ENCODE peak calls at places on chromosome 7, in seven cellular contexts. K is IMR-90; B is CD4-positive, alpha-beta T cell; P is uterus; W is PC-9; E is heart right ventricle; R is psoas muscle. D is an unnamed sample.
A peak's percentile ranks its signal among the peaks of the same experiment; 100 is the strongest.

GRCh38 chr7:73770002-73770859 is at the start of gene CLDN3:
- DNase-seq in K (no peak), B (no peak), P (no peak), W (peak; percentile 97), E (no peak), R (no peak), D (no peak)

GRCh38 chr7:112874909-112875308 is 84.7 kb upstream of the TMEM168 start:
- DNase-seq in K (no peak), B (no peak), P (no peak), W (no peak), E (no peak), R (no peak), D (no peak)

GRCh38 chr7:9017251-9017650 is 583.8 kb downstream of the NXPH1 start:
- DNase-seq in K (no peak), B (no peak), P (no peak), W (no peak), E (no peak), R (no peak), D (no peak)

GRCh38 chr7:81161459-81162075 is 242.7 kb upstream of the SEMA3C start:
- DNase-seq in K (peak; percentile 98), B (no peak), P (no peak), W (peak; percentile 54), E (no peak), R (peak; percentile 23), D (peak; percentile 84)

GRCh38 chr7:114047889-114048288 is 129.1 kb upstream of the PPP1R3A start:
- DNase-seq in K (peak; percentile 69), B (no peak), P (no peak), W (no peak), E (no peak), R (no peak), D (peak; percentile 60)

GRCh38 chr7:49522111-49522510 is 251.3 kb upstream of the VWC2 start:
- DNase-seq in K (no peak), B (no peak), P (no peak), W (no peak), E (no peak), R (no peak), D (no peak)

GRCh38 chr7:24436131-24436920 is 136.9 kb upstream of the PALS2 start:
- DNase-seq in K (no peak), B (no peak), P (no peak), W (no peak), E (no peak), R (no peak), D (no peak)

GRCh38 chr7:26153823-26154783 is 2.1 kb downstream of the NFE2L3 start:
- DNase-seq in K (peak; percentile 68), B (no peak), P (no peak), W (peak; percentile 66), E (peak; percentile 21), R (no peak), D (peak; percentile 50)

GRCh38 chr7:20895563-20895962 is 108.9 kb upstream of the SP8 start:
- DNase-seq in K (no peak), B (no peak), P (no peak), W (no peak), E (no peak), R (no peak), D (peak; percentile 63)

GRCh38 chr7:17844514-17845196 is 95.6 kb downstream of the SNX13 start:
- DNase-seq in K (peak; percentile 15), B (no peak), P (no peak), W (no peak), E (no peak), R (no peak), D (peak; percentile 24)

GRCh38 chr7:11006271-11006670 is 32.6 kb downstream of the PHF14 start:
- DNase-seq in K (no peak), B (no peak), P (no peak), W (no peak), E (no peak), R (no peak), D (no peak)

GRCh38 chr7:128911441-128912031 is 1.0 kb upstream of the KCP start:
- DNase-seq in K (no peak), B (no peak), P (no peak), W (no peak), E (peak; percentile 29), R (no peak), D (no peak)

GRCh38 chr7:149869867-149870266 is 3.9 kb upstream of the ATP6V0E2 start:
- DNase-seq in K (no peak), B (peak; percentile 43), P (no peak), W (no peak), E (no peak), R (no peak), D (no peak)

GRCh38 chr7:75967573-75967997 is 26.8 kb downstream of the TMEM120A start:
- DNase-seq in K (peak; percentile 21), B (no peak), P (peak; percentile 62), W (no peak), E (peak; percentile 73), R (no peak), D (no peak)

GRCh38 chr7:29285451-29285807 is 90.9 kb downstream of the CHN2 start:
- DNase-seq in K (peak; percentile 37), B (no peak), P (no peak), W (no peak), E (no peak), R (no peak), D (peak; percentile 99)

GRCh38 chr7:129108583-129108982 is 35.9 kb upstream of the TSPAN33 start:
- DNase-seq in K (peak; percentile 67), B (no peak), P (no peak), W (no peak), E (no peak), R (no peak), D (peak; percentile 26)

GRCh38 chr7:156892086-156892800 is 740 bp downstream of the LMBR1 start:
- DNase-seq in K (no peak), B (peak; percentile 58), P (peak; percentile 40), W (peak; percentile 74), E (peak; percentile 52), R (peak; percentile 57), D (peak; percentile 18)

GRCh38 chr7:93751421-93751820 is 139.1 kb downstream of the TFPI2 start:
- DNase-seq in K (no peak), B (no peak), P (no peak), W (no peak), E (no peak), R (no peak), D (no peak)

DNA sequence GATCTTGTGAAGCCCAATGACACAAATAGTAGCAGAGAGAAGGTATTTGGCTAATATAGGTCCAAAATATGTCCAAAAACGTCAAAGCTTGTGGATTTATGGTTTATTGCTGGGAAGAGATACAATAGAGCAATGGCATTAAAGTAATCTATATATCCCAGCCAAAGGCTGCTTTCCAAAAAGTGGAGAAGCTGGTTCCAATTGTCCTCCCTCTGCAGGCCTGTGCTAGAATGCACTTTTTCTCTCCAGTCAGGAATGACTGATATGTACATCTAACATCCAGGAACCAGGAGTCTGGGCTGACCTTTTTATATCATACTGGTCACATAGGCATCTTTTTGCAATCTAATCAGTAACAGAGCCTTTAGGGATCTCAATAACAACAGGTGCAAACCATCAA is 167.1 kb upstream of the FAM3C start:
- DNase-seq in K (no peak), B (no peak), P (no peak), W (no peak), E (no peak), R (no peak), D (no peak)
- TF ChIP-seq CTCF in K (peak; percentile 9), B (no peak), P (no peak), W (peak; percentile 40), E (no peak), R (no peak), D (peak; percentile 51)

DNA sequence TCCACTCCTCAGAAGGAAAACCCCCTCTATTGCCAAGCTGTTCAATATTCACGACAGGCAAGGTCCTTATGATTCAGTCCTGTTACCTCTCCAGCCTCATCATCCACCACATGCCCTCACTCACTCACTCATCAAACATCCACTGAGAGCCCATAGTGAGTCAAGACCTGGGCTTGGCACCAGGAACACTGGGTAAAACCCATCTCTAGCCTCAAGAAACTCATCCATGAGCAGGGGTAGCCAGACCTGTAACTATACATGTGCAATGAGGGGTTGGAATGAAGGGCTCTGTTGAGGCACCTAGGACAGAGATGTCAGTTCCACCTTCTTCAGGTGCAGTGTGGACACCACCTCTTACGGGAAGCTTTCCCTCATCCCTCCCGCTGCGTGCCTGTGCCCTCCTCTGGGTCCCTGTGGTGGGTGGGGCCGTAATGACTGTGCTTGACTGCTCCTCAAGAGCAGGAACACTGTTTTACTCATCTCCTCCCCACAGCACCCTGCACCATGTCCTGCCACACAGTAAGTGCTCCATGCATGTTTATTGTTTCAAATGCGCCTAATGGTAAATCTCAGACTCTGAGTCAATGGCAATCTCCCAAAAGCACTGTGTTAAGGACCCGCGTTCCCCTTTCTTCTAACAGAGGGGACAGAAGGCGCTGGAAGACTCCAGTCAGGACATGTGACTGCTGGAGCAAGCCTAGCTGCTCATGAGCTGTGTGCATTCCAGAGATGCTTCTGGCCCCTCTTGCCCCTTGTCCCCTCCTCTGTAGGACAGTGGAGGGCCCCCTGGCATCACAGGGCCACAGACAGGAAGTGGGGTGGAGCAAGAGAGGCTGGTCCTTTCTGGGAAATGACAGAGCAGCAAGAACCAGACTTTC is 95.4 kb downstream of the HIPK2 start:
- DNase-seq in K (peak; percentile 92), B (no peak), P (no peak), W (peak; percentile 29), E (no peak), R (no peak), D (peak; percentile 82)
- H3K27ac ChIP-seq in K (peak overlapping the region; percentile 86), B (no peak overlapping the region), P (no peak overlapping the region), W (no peak overlapping the region), E (peak overlapping the region; percentile 78), R (peak overlapping the region; percentile 79), D (peak overlapping the region; percentile 84)

GRCh38 chr7:14436878-14437277 is 447.4 kb upstream of the ETV1 start:
- DNase-seq in K (no peak), B (no peak), P (no peak), W (no peak), E (no peak), R (no peak), D (no peak)
- TF ChIP-seq CTCF in K (no peak), B (no peak), P (no peak), W (no peak), E (no peak), R (no peak), D (no peak)

DNA sequence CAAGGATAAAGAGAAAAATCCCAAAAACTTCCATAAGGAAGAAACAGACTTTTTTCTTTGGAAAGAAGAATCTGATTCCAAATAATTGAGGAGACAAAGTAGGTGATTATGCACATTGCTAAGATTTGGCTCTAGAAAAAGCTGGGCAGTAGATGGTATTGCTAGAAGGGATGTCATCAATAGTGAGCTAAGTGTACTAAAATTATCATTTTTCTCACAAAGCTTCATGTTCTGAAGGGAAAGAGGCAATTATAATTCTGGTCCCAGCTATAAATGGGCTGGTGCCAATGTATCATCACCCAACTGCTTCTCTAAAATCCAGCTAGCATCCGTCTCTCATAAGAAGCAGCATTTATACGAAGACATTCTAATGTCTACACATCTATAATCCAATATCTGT is 23.9 kb downstream of the STEAP1 start:
- DNase-seq in K (no peak), B (no peak), P (no peak), W (no peak), E (no peak), R (no peak), D (no peak)
- H3K27ac ChIP-seq in K (no peak overlapping the region), B (no peak overlapping the region), P (no peak overlapping the region), W (peak overlapping the region; percentile 93), E (no peak overlapping the region), R (no peak overlapping the region), D (peak overlapping the region; percentile 47)